ENCODE peak calls at places on chromosomes 5 and 9, in seven cellular contexts. W, Q, C, A, U, P and V are unnamed samples.
A peak's percentile ranks its signal among the peaks of the same experiment; 100 is the strongest.

GRCh38 chr5:146340260-146341081 is 1.8 kb downstream of the POU4F3 start:
- DNase-seq in Q (peak; percentile 60), U (no peak), C (peak; percentile 79), P (peak; percentile 81), A (peak; percentile 68), W (peak; percentile 78), V (no peak)

GRCh38 chr9:123043081-123043939 is 9.8 kb downstream of the GPR21 start:
- DNase-seq in W (no peak), U (no peak), A (no peak), P (no peak), C (no peak), Q (no peak), V (no peak)

GRCh38 chr5:29208026-29208425 is 1985.5 kb upstream of the CDH6 start:
- DNase-seq in A (peak; percentile 5), P (no peak), U (no peak), C (peak; percentile 29), Q (no peak), W (no peak), V (no peak)

GRCh38 chr5:32722957-32723356 is 11.8 kb downstream of the NPR3 start:
- DNase-seq in C (no peak), A (no peak), P (no peak), W (no peak), Q (no peak), U (no peak), V (no peak)

GRCh38 chr9:75448955-75449354 is 360.6 kb downstream of the OSTF1 start:
- DNase-seq in W (no peak), U (no peak), A (no peak), Q (no peak), C (no peak), P (no peak), V (no peak)

GRCh38 chr5:138489705-138490104 is 24.4 kb downstream of the EGR1 start:
- DNase-seq in P (no peak), U (no peak), Q (no peak), A (no peak), C (no peak), W (no peak), V (no peak)

GRCh38 chr9:21770877-21771560 is 31.4 kb upstream of the MTAP start:
- DNase-seq in Q (peak; percentile 88), W (no peak), C (no peak), A (peak; percentile 65), P (no peak), U (no peak), V (no peak)

GRCh38 chr5:53779541-53779981 is 219.1 kb downstream of the NDUFS4 start:
- DNase-seq in W (no peak), Q (peak; percentile 73), C (peak; percentile 34), P (no peak), A (peak; percentile 78), U (no peak), V (no peak)

GRCh38 chr9:95810814-95811213 is 64.7 kb upstream of the ERCC6L2 start:
- DNase-seq in P (no peak), C (no peak), U (no peak), A (no peak), Q (no peak), W (no peak), V (no peak)

DNA sequence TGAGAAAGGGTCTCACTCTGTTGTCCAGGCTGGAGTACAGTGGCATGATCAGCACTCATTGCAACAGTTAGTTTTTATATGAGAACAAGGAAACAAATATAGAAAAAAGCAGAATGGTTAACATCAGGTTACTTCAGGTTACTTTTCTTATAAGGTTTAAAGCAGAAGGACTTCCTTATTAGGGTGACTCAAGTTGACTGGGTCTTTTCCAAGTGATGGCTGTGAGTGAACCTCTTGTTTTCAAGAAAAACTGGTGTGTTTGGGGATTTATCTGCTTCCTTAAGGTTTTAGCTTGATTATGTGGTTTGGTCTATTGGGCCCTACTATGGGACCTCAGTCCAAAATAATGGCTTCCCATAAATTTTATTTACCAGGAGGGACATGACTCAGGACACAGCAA is 99.2 kb downstream of the ARRDC3 start:
- DNase-seq in C (no peak), P (no peak), U (no peak), W (no peak), A (peak; percentile 31), Q (peak; percentile 81), V (no peak)
- H3K79me1 ChIP-seq in C (no peaks in the 10 kb centered on the region), P (no peaks in the 10 kb centered on the region), U (no peaks in the 10 kb centered on the region), W (no peaks in the 10 kb centered on the region), A (no peaks in the 10 kb centered on the region), Q (no peaks in the 10 kb centered on the region), V (peaks cover 7% of the 10 kb centered on the region)

DNA sequence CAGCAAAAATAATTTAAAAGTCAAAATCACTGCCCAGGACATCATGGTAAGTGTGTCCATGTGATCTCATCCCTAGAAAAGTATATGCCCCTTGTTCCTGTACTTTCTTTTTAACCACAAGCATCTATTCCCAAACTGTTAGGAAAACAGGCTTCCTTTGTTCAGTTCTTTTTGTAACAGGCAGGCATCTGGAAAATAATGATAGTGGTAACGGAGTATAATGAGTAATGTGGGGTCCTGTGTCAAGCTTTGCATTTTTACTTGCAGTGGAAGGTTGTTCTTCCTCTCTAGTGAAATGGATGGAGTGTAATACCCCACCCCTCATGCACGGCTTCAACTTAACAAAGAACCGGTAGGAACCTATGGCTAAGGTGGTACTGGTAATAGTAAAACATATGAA is 532.1 kb downstream of the CTNND2 start:
- DNase-seq in U (no peak), Q (no peak), C (no peak), A (no peak), W (no peak), P (no peak), V (no peak)
- H3K4ac ChIP-seq in U (no peak overlapping the region), Q (no peak overlapping the region), C (no peak overlapping the region), A (no peak overlapping the region), W (no peak overlapping the region), P (no peak overlapping the region), V (no peak overlapping the region)

GRCh38 chr9:73152953-73153352 is 1.3 kb downstream of the ANXA1 start:
- DNase-seq in Q (no peak), C (no peak), A (peak; percentile 43), P (no peak), W (no peak), U (no peak), V (peak; percentile 68)

GRCh38 chr9:73151653-73152382 is at the start of gene ANXA1:
- DNase-seq in U (no peak), A (peak; percentile 90), P (no peak), Q (peak; percentile 83), W (no peak), C (peak; percentile 62), V (peak; percentile 95)

GRCh38 chr9:73154271-73154670 is 2.6 kb downstream of the ANXA1 start:
- DNase-seq in Q (no peak), W (no peak), U (no peak), C (no peak), A (no peak), P (no peak), V (no peak)

GRCh38 chr9:73153793-73154227 is 2.1 kb downstream of the ANXA1 start:
- DNase-seq in A (peak; percentile 68), C (peak; percentile 84), W (no peak), U (no peak), P (no peak), Q (peak; percentile 28), V (no peak)

GRCh38 chr9:73152445-73152844 is 780 bp downstream of the ANXA1 start:
- DNase-seq in U (no peak), Q (peak; percentile 65), A (peak; percentile 75), W (no peak), C (peak; percentile 77), P (no peak), V (peak; percentile 77)
- H3K4me2 ChIP-seq in U (no peak overlapping the region), Q (peak overlapping the region; percentile 95), A (peak overlapping the region; percentile 63), W (no peak overlapping the region), C (no peak overlapping the region), P (no peak overlapping the region), V (peak overlapping the region; percentile 57)

GRCh38 chr5:144275329-144275728 is 104.7 kb downstream of the KCTD16 start:
- DNase-seq in Q (no peak), W (no peak), U (no peak), C (peak; percentile 16), A (no peak), P (peak; percentile 18), V (no peak)
- H3K79me1 ChIP-seq in Q (no peaks in the 10 kb centered on the region), W (no peaks in the 10 kb centered on the region), U (no peaks in the 10 kb centered on the region), C (no peaks in the 10 kb centered on the region), A (no peaks in the 10 kb centered on the region), P (no peaks in the 10 kb centered on the region), V (no peaks in the 10 kb centered on the region)

GRCh38 chr9:134426436-134426835 is 100.2 kb downstream of the RXRA start:
- DNase-seq in U (no peak), P (no peak), A (no peak), C (no peak), W (no peak), Q (no peak), V (no peak)

GRCh38 chr9:134429007-134429406 is 102.8 kb downstream of the RXRA start:
- DNase-seq in P (no peak), C (no peak), Q (no peak), W (no peak), U (no peak), A (no peak), V (no peak)

GRCh38 chr9:134427153-134427782 is 101.0 kb downstream of the RXRA start:
- DNase-seq in P (no peak), U (no peak), Q (no peak), A (no peak), C (no peak), W (no peak), V (no peak)

GRCh38 chr9:134429481-134429880 is 103.2 kb downstream of the RXRA start:
- DNase-seq in U (no peak), W (no peak), C (no peak), A (no peak), Q (no peak), P (no peak), V (no peak)

GRCh38 chr9:134428559-134428958 is 102.3 kb downstream of the RXRA start:
- DNase-seq in C (no peak), A (no peak), U (no peak), P (no peak), W (no peak), Q (no peak), V (no peak)
- H3K4ac ChIP-seq in C (no peak overlapping the region), A (no peak overlapping the region), U (no peak overlapping the region), P (no peak overlapping the region), W (no peak overlapping the region), Q (no peak overlapping the region), V (no peak overlapping the region)

GRCh38 chr9:125768803-125769202 is 21.6 kb downstream of the PBX3 start:
- DNase-seq in P (no peak), W (no peak), Q (no peak), C (no peak), A (no peak), U (no peak), V (no peak)

GRCh38 chr9:125771037-125771436 is 23.9 kb downstream of the PBX3 start:
- DNase-seq in Q (no peak), U (no peak), W (no peak), A (no peak), C (no peak), P (no peak), V (no peak)

GRCh38 chr9:125772740-125773139 is 25.6 kb downstream of the PBX3 start:
- DNase-seq in Q (no peak), C (no peak), W (no peak), A (no peak), P (no peak), U (no peak), V (no peak)

DNA sequence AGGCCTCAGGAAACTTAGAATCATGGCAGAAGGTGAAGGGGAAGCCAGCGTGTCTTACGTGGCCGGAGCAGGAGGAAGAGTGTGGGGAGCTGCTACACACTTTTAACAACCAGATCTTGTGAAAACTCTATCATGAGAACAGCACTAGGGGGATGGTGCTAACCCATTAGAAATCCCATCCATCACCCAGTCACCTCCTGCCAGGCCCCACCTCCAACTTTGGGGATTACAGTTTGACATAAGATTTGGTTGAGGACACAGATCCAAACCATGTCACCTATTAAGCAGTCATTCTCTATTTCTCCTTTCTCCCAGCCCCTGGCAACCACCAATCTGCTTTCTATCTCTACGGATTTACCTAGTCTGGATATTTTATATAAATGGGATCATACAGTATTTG is 26.9 kb downstream of the PBX3 start:
- DNase-seq in W (no peak), Q (no peak), P (no peak), U (no peak), C (no peak), A (no peak), V (no peak)
- H3K4me2 ChIP-seq in W (no peak overlapping the region), Q (no peak overlapping the region), P (no peak overlapping the region), U (no peak overlapping the region), C (no peak overlapping the region), A (no peak overlapping the region), V (no peak overlapping the region)